ENCODE peak calls at places on chromosomes 3 and 15, in five cellular contexts. One of them, this sample, is unnamed.

GRCh38 chr3:197482001-197482400 is 73.8 kb downstream of the BDH1 start:
- DNase-seq in GM10248: no peak
- DNase-seq in activated CD8-positive, alpha-beta memory T cell treated with anti-CD3 and anti-CD28 coated beads for 48 hours: no peak
- DNase-seq in omental fat pad: no peak
- DNase-seq in upper lobe of right lung: no peak
- DNase-seq in this sample: no peak

GRCh38 chr3:10867384-10867783 is 51.4 kb downstream of the SLC6A11 start:
- DNase-seq in GM10248: no peak
- DNase-seq in activated CD8-positive, alpha-beta memory T cell treated with anti-CD3 and anti-CD28 coated beads for 48 hours: no peak
- DNase-seq in omental fat pad: no peak
- DNase-seq in upper lobe of right lung: no peak
- DNase-seq in this sample: no peak

GRCh38 chr15:40333922-40334492 is 6.7 kb downstream of the CCDC9B start:
- DNase-seq in GM10248: peak
- DNase-seq in activated CD8-positive, alpha-beta memory T cell treated with anti-CD3 and anti-CD28 coated beads for 48 hours: no peak
- DNase-seq in omental fat pad: no peak
- DNase-seq in upper lobe of right lung: peak
- DNase-seq in this sample: no peak

GRCh38 chr15:66251790-66252355 is 1.7 kb downstream of the MEGF11 start:
- DNase-seq in GM10248: peak
- DNase-seq in activated CD8-positive, alpha-beta memory T cell treated with anti-CD3 and anti-CD28 coated beads for 48 hours: no peak
- DNase-seq in omental fat pad: no peak
- DNase-seq in upper lobe of right lung: no peak
- DNase-seq in this sample: no peak

GRCh38 chr3:114942773-114943172 is 204.3 kb downstream of the ZBTB20 start:
- DNase-seq in GM10248: no peak
- DNase-seq in activated CD8-positive, alpha-beta memory T cell treated with anti-CD3 and anti-CD28 coated beads for 48 hours: no peak
- DNase-seq in omental fat pad: no peak
- DNase-seq in upper lobe of right lung: no peak
- DNase-seq in this sample: no peak

GRCh38 chr3:114409291-114409690 is 115.5 kb downstream of the TIGIT start:
- DNase-seq in GM10248: no peak
- DNase-seq in activated CD8-positive, alpha-beta memory T cell treated with anti-CD3 and anti-CD28 coated beads for 48 hours: no peak
- DNase-seq in omental fat pad: no peak
- DNase-seq in upper lobe of right lung: no peak
- DNase-seq in this sample: no peak

GRCh38 chr3:129596194-129597086 is 10.0 kb downstream of the PLXND1 start:
- DNase-seq in GM10248: no peak
- DNase-seq in activated CD8-positive, alpha-beta memory T cell treated with anti-CD3 and anti-CD28 coated beads for 48 hours: no peak
- DNase-seq in omental fat pad: no peak
- DNase-seq in upper lobe of right lung: peak
- DNase-seq in this sample: peak

GRCh38 chr3:143313598-143314188 is 194.1 kb downstream of the CHST2 start:
- DNase-seq in GM10248: no peak
- DNase-seq in activated CD8-positive, alpha-beta memory T cell treated with anti-CD3 and anti-CD28 coated beads for 48 hours: no peak
- DNase-seq in omental fat pad: no peak
- DNase-seq in upper lobe of right lung: no peak
- DNase-seq in this sample: no peak

GRCh38 chr15:38195191-38195901 is 57.3 kb upstream of the SPRED1 start:
- DNase-seq in GM10248: no peak
- DNase-seq in activated CD8-positive, alpha-beta memory T cell treated with anti-CD3 and anti-CD28 coated beads for 48 hours: no peak
- DNase-seq in omental fat pad: no peak
- DNase-seq in upper lobe of right lung: no peak
- DNase-seq in this sample: no peak

GRCh38 chr15:67156834-67157233 is 91.4 kb downstream of the SMAD3 start:
- DNase-seq in GM10248: no peak
- DNase-seq in activated CD8-positive, alpha-beta memory T cell treated with anti-CD3 and anti-CD28 coated beads for 48 hours: no peak
- DNase-seq in omental fat pad: no peak
- DNase-seq in upper lobe of right lung: no peak
- DNase-seq in this sample: no peak

GRCh38 chr15:48498828-48499227 is 146.7 kb downstream of the FBN1 start:
- DNase-seq in GM10248: no peak
- DNase-seq in activated CD8-positive, alpha-beta memory T cell treated with anti-CD3 and anti-CD28 coated beads for 48 hours: no peak
- DNase-seq in omental fat pad: no peak
- DNase-seq in upper lobe of right lung: no peak
- DNase-seq in this sample: no peak

GRCh38 chr3:99319961-99320360 is 318.4 kb upstream of the COL8A1 start:
- DNase-seq in GM10248: no peak
- DNase-seq in activated CD8-positive, alpha-beta memory T cell treated with anti-CD3 and anti-CD28 coated beads for 48 hours: no peak
- DNase-seq in omental fat pad: no peak
- DNase-seq in upper lobe of right lung: no peak
- DNase-seq in this sample: no peak

GRCh38 chr15:80452166-80452565 is 48.0 kb downstream of the ARNT2 start:
- DNase-seq in GM10248: no peak
- DNase-seq in activated CD8-positive, alpha-beta memory T cell treated with anti-CD3 and anti-CD28 coated beads for 48 hours: no peak
- DNase-seq in omental fat pad: no peak
- DNase-seq in upper lobe of right lung: no peak
- DNase-seq in this sample: no peak

GRCh38 chr3:2714856-2715255 is 395.3 kb downstream of the IL5RA start:
- DNase-seq in GM10248: peak
- DNase-seq in activated CD8-positive, alpha-beta memory T cell treated with anti-CD3 and anti-CD28 coated beads for 48 hours: no peak
- DNase-seq in omental fat pad: no peak
- DNase-seq in upper lobe of right lung: no peak
- DNase-seq in this sample: no peak

GRCh38 chr3:134354612-134355275 is 19.5 kb downstream of the AMOTL2 start:
- DNase-seq in GM10248: no peak
- DNase-seq in activated CD8-positive, alpha-beta memory T cell treated with anti-CD3 and anti-CD28 coated beads for 48 hours: no peak
- DNase-seq in omental fat pad: no peak
- DNase-seq in upper lobe of right lung: peak
- DNase-seq in this sample: no peak

GRCh38 chr15:81160312-81161214 is 26.5 kb downstream of the CFAP161 start:
- DNase-seq in GM10248: no peak
- DNase-seq in activated CD8-positive, alpha-beta memory T cell treated with anti-CD3 and anti-CD28 coated beads for 48 hours: no peak
- DNase-seq in omental fat pad: no peak
- DNase-seq in upper lobe of right lung: no peak
- DNase-seq in this sample: peak

GRCh38 chr3:108527109-108527508 is 16.7 kb upstream of the MYH15 start:
- DNase-seq in GM10248: no peak
- DNase-seq in activated CD8-positive, alpha-beta memory T cell treated with anti-CD3 and anti-CD28 coated beads for 48 hours: no peak
- DNase-seq in omental fat pad: no peak
- DNase-seq in upper lobe of right lung: no peak
- DNase-seq in this sample: no peak

GRCh38 chr3:177523991-177524438 is 326.7 kb upstream of the TBL1XR1 start:
- DNase-seq in GM10248: no peak
- DNase-seq in activated CD8-positive, alpha-beta memory T cell treated with anti-CD3 and anti-CD28 coated beads for 48 hours: no peak
- DNase-seq in omental fat pad: no peak
- DNase-seq in upper lobe of right lung: no peak
- DNase-seq in this sample: no peak

GRCh38 chr3:56864090-56864489 is 62.3 kb upstream of the ARHGEF3 start:
- DNase-seq in GM10248: no peak
- DNase-seq in activated CD8-positive, alpha-beta memory T cell treated with anti-CD3 and anti-CD28 coated beads for 48 hours: no peak
- DNase-seq in omental fat pad: no peak
- DNase-seq in upper lobe of right lung: no peak
- DNase-seq in this sample: no peak

GRCh38 chr3:72476139-72476483 is 372.1 kb downstream of the SHQ1 start:
- DNase-seq in GM10248: no peak
- DNase-seq in activated CD8-positive, alpha-beta memory T cell treated with anti-CD3 and anti-CD28 coated beads for 48 hours: no peak
- DNase-seq in omental fat pad: no peak
- DNase-seq in upper lobe of right lung: no peak
- DNase-seq in this sample: no peak

GRCh38 chr15:60326824-60327654 is 70.7 kb downstream of the ANXA2 start:
- DNase-seq in GM10248: peak
- DNase-seq in activated CD8-positive, alpha-beta memory T cell treated with anti-CD3 and anti-CD28 coated beads for 48 hours: no peak
- DNase-seq in omental fat pad: no peak
- DNase-seq in upper lobe of right lung: no peak
- DNase-seq in this sample: no peak

GRCh38 chr3:139394116-139394515 is 4.7 kb upstream of the COPB2 start:
- DNase-seq in GM10248: no peak
- DNase-seq in activated CD8-positive, alpha-beta memory T cell treated with anti-CD3 and anti-CD28 coated beads for 48 hours: no peak
- DNase-seq in omental fat pad: no peak
- DNase-seq in upper lobe of right lung: no peak
- DNase-seq in this sample: no peak

GRCh38 chr3:191238321-191238817 is 39.3 kb downstream of the OSTN start:
- DNase-seq in GM10248: no peak
- DNase-seq in activated CD8-positive, alpha-beta memory T cell treated with anti-CD3 and anti-CD28 coated beads for 48 hours: no peak
- DNase-seq in omental fat pad: no peak
- DNase-seq in upper lobe of right lung: no peak
- DNase-seq in this sample: no peak

GRCh38 chr15:60528530-60528929 is 49.6 kb upstream of the ICE2 start:
- DNase-seq in GM10248: no peak
- DNase-seq in activated CD8-positive, alpha-beta memory T cell treated with anti-CD3 and anti-CD28 coated beads for 48 hours: no peak
- DNase-seq in omental fat pad: no peak
- DNase-seq in upper lobe of right lung: no peak
- DNase-seq in this sample: no peak

GRCh38 chr15:64386291-64386690 is 1.3 kb upstream of the TRIP4 start:
- DNase-seq in GM10248: no peak
- DNase-seq in activated CD8-positive, alpha-beta memory T cell treated with anti-CD3 and anti-CD28 coated beads for 48 hours: no peak
- DNase-seq in omental fat pad: no peak
- DNase-seq in upper lobe of right lung: no peak
- DNase-seq in this sample: no peak

GRCh38 chr15:34514251-34514760 is 69.1 kb downstream of the GOLGA8B start:
- DNase-seq in GM10248: peak
- DNase-seq in activated CD8-positive, alpha-beta memory T cell treated with anti-CD3 and anti-CD28 coated beads for 48 hours: no peak
- DNase-seq in omental fat pad: no peak
- DNase-seq in upper lobe of right lung: no peak
- DNase-seq in this sample: no peak

GRCh38 chr3:36697397-36698001 is 66.9 kb downstream of the DCLK3 start:
- DNase-seq in GM10248: no peak
- DNase-seq in activated CD8-positive, alpha-beta memory T cell treated with anti-CD3 and anti-CD28 coated beads for 48 hours: no peak
- DNase-seq in omental fat pad: no peak
- DNase-seq in upper lobe of right lung: no peak
- DNase-seq in this sample: no peak

GRCh38 chr15:65970937-65971740 is 101.8 kb downstream of the RAB11A start:
- DNase-seq in GM10248: no peak
- DNase-seq in activated CD8-positive, alpha-beta memory T cell treated with anti-CD3 and anti-CD28 coated beads for 48 hours: no peak
- DNase-seq in omental fat pad: no peak
- DNase-seq in upper lobe of right lung: no peak
- DNase-seq in this sample: no peak

GRCh38 chr3:160564949-160565441 is 376 bp downstream of the KPNA4 start:
- DNase-seq in GM10248: peak
- DNase-seq in activated CD8-positive, alpha-beta memory T cell treated with anti-CD3 and anti-CD28 coated beads for 48 hours: peak
- DNase-seq in omental fat pad: no peak
- DNase-seq in upper lobe of right lung: peak
- DNase-seq in this sample: no peak

GRCh38 chr3:125351814-125352456 is 23.2 kb downstream of the ZNF148 start:
- DNase-seq in GM10248: no peak
- DNase-seq in activated CD8-positive, alpha-beta memory T cell treated with anti-CD3 and anti-CD28 coated beads for 48 hours: no peak
- DNase-seq in omental fat pad: no peak
- DNase-seq in upper lobe of right lung: no peak
- DNase-seq in this sample: no peak

GRCh38 chr3:22045882-22046281 is 294.9 kb upstream of the ZNF385D start:
- DNase-seq in GM10248: no peak
- DNase-seq in activated CD8-positive, alpha-beta memory T cell treated with anti-CD3 and anti-CD28 coated beads for 48 hours: no peak
- DNase-seq in omental fat pad: no peak
- DNase-seq in upper lobe of right lung: no peak
- DNase-seq in this sample: no peak

GRCh38 chr15:85854345-85855097 is 59.8 kb upstream of the KLHL25 start:
- DNase-seq in GM10248: peak
- DNase-seq in activated CD8-positive, alpha-beta memory T cell treated with anti-CD3 and anti-CD28 coated beads for 48 hours: no peak
- DNase-seq in omental fat pad: no peak
- DNase-seq in upper lobe of right lung: no peak
- DNase-seq in this sample: peak

GRCh38 chr3:35965908-35966307 is 326.6 kb downstream of the ARPP21 start:
- DNase-seq in GM10248: no peak
- DNase-seq in activated CD8-positive, alpha-beta memory T cell treated with anti-CD3 and anti-CD28 coated beads for 48 hours: no peak
- DNase-seq in omental fat pad: no peak
- DNase-seq in upper lobe of right lung: no peak
- DNase-seq in this sample: no peak